ENCODE peak calls at places on chromosomes 11 and 22, in four cellular contexts. G, C, H and I are unnamed samples.

GRCh38 chr11:66548041-66548440 is 1.3 kb downstream of the ACTN3 start:
- DNase-seq in C (no peak), G (peak), H (no peak), I (no peak)

GRCh38 chr11:46361283-46362145 is 14.3 kb downstream of the DGKZ start:
- DNase-seq in H (no peak), G (no peak), C (peak), I (no peak)

GRCh38 chr11:119774180-119774763 is 45.3 kb upstream of the NECTIN1 start:
- DNase-seq in H (no peak), G (no peak), C (no peak), I (no peak)

GRCh38 chr11:96335389-96335788 is 7.6 kb downstream of the MAML2 start:
- DNase-seq in H (no peak), G (no peak), C (no peak), I (no peak)

GRCh38 chr22:20029550-20030225 is 8.8 kb downstream of the TANGO2 start:
- DNase-seq in G (no peak), H (no peak), C (no peak), I (no peak)

GRCh38 chr22:19890502-19891349 is 36.1 kb upstream of the GNB1L start:
- DNase-seq in G (no peak), H (no peak), C (no peak), I (no peak)

GRCh38 chr11:64135711-64136110 is 30.2 kb downstream of the MACROD1 start:
- DNase-seq in H (no peak), C (no peak), G (no peak), I (no peak)

GRCh38 chr11:105449100-105449734 is 160.7 kb upstream of the GRIA4 start:
- DNase-seq in H (no peak), C (no peak), G (no peak), I (no peak)

GRCh38 chr22:22714600-22715361 is 70.4 kb downstream of the GGTLC2 start:
- DNase-seq in H (no peak), C (no peak), G (no peak), I (no peak)

GRCh38 chr11:10326080-10326964 is 21.4 kb downstream of the ADM start:
- DNase-seq in C (no peak), H (no peak), G (peak), I (no peak)

GRCh38 chr11:120501440-120501839 is 10.1 kb upstream of the GRIK4 start:
- DNase-seq in C (no peak), G (no peak), H (no peak), I (no peak)

GRCh38 chr11:2318123-2318522 is 16.3 kb downstream of the TSPAN32 start:
- DNase-seq in H (no peak), C (no peak), G (no peak), I (no peak)

GRCh38 chr11:124769804-124770774 is 8.0 kb upstream of the ESAM start:
- DNase-seq in G (no peak), H (no peak), C (no peak), I (no peak)

GRCh38 chr11:45803981-45804805 is 756 bp upstream of the SLC35C1 start:
- DNase-seq in G (peak), H (peak), C (peak), I (no peak)

GRCh38 chr11:103055174-103055890 is 36.6 kb downstream of the DCUN1D5 start:
- DNase-seq in G (no peak), C (no peak), H (peak), I (no peak)

GRCh38 chr22:42856865-42857704 is at the start of gene ARFGAP3:
- DNase-seq in H (peak), G (peak), C (peak), I (peak)

GRCh38 chr11:12673924-12674570 is at the start of gene TEAD1:
- DNase-seq in C (peak), G (peak), H (peak), I (peak)

GRCh38 chr11:27385245-27385644 is 22.2 kb upstream of the CCDC34 start:
- DNase-seq in C (no peak), H (peak), G (no peak), I (peak)

GRCh38 chr11:48384670-48385069 is 18.4 kb upstream of the OR4C5 start:
- DNase-seq in G (no peak), C (no peak), H (no peak), I (no peak)

GRCh38 chr11:30424336-30424735 is 101.4 kb downstream of the ARL14EP start:
- DNase-seq in C (no peak), G (no peak), H (no peak), I (no peak)

GRCh38 chr22:46079861-46080821 is 70.2 kb upstream of the PPARA start:
- DNase-seq in C (no peak), H (peak), G (no peak), I (no peak)

GRCh38 chr22:42734406-42734805 is 13.7 kb upstream of the A4GALT start:
- DNase-seq in G (no peak), H (no peak), C (no peak), I (no peak)

GRCh38 chr11:128620306-128621175 is 33.2 kb upstream of the ETS1 start:
- DNase-seq in C (no peak), H (no peak), G (no peak), I (no peak)

GRCh38 chr11:6667733-6668374 is 12.2 kb upstream of the DCHS1 start:
- DNase-seq in C (no peak), G (no peak), H (no peak), I (no peak)

GRCh38 chr11:126939552-126939951 is 61.0 kb downstream of the KIRREL3 start:
- DNase-seq in G (no peak), C (no peak), H (no peak), I (no peak)

GRCh38 chr11:64361659-64362058 is 2.7 kb downstream of the RPS6KA4 start:
- DNase-seq in G (no peak), C (no peak), H (no peak), I (no peak)

GRCh38 chr11:111765984-111766833 is at the start of gene PPP2R1B:
- DNase-seq in C (peak), G (peak), H (no peak), I (no peak)

GRCh38 chr11:122633219-122633829 is 22.2 kb upstream of the UBASH3B start:
- DNase-seq in C (no peak), G (peak), H (no peak), I (no peak)

GRCh38 chr22:47202819-47203553 is 440.5 kb downstream of the TBC1D22A start:
- DNase-seq in C (no peak), H (no peak), G (no peak), I (no peak)

GRCh38 chr22:29503811-29504372 is 23.9 kb downstream of the NEFH start:
- DNase-seq in H (peak), C (no peak), G (no peak), I (peak)